ENCODE peak calls at places on chromosomes 16 and 17, in six cellular contexts. M, J, V, H, K and C are unnamed samples.

GRCh38 chr16:10981697-10982216 is 37.4 kb downstream of the CLEC16A start:
- DNase-seq in M (no peak), J (peak; percentile 84), V (no peak), H (peak; percentile 70), K (peak; percentile 27), C (no peak)

GRCh38 chr17:888998-889401 is 90.6 kb downstream of the NXN start:
- DNase-seq in M (no peak), J (no peak), V (no peak), H (no peak), K (no peak), C (no peak)

GRCh38 chr17:55454906-55455474 is 33.4 kb upstream of the MMD start:
- DNase-seq in M (no peak), J (peak; percentile 78), V (no peak), H (no peak), K (no peak), C (no peak)

GRCh38 chr16:66549284-66550131 is at the start of gene TK2:
- DNase-seq in M (no peak), J (peak; percentile 74), V (peak; percentile 76), H (peak; percentile 74), K (peak; percentile 38), C (no peak)

GRCh38 chr17:9272506-9272905 is 251.2 kb downstream of the NTN1 start:
- DNase-seq in M (no peak), J (no peak), V (no peak), H (no peak), K (no peak), C (no peak)

GRCh38 chr16:2450535-2450934 is 9.4 kb upstream of the TEDC2 start:
- DNase-seq in M (no peak), J (no peak), V (no peak), H (no peak), K (no peak), C (no peak)

GRCh38 chr16:10871157-10871991 is 5.6 kb upstream of the CIITA start:
- DNase-seq in M (peak; percentile 41), J (peak; percentile 85), V (no peak), H (no peak), K (no peak), C (no peak)

GRCh38 chr16:74749291-74750055 is 25.1 kb downstream of the FA2H start:
- DNase-seq in M (no peak), J (peak; percentile 45), V (no peak), H (peak; percentile 57), K (no peak), C (no peak)

GRCh38 chr16:31214705-31215286 is 877 bp downstream of the TRIM72 start:
- DNase-seq in M (no peak), J (no peak), V (peak; percentile 47), H (peak; percentile 45), K (no peak), C (no peak)

GRCh38 chr16:65572156-65572555 is 450.3 kb upstream of the CDH11 start:
- DNase-seq in M (no peak), J (peak; percentile 82), V (no peak), H (no peak), K (no peak), C (no peak)

GRCh38 chr16:83271123-83271522 is 536.7 kb upstream of the HSBP1 start:
- DNase-seq in M (no peak), J (no peak), V (no peak), H (no peak), K (no peak), C (no peak)

GRCh38 chr17:8482546-8482945 is 46.9 kb downstream of the NDEL1 start:
- DNase-seq in M (no peak), J (no peak), V (no peak), H (no peak), K (no peak), C (no peak)

GRCh38 chr17:32471652-32472051 is 15.1 kb upstream of the CDK5R1 start:
- DNase-seq in M (no peak), J (no peak), V (no peak), H (no peak), K (no peak), C (no peak)

GRCh38 chr17:2094891-2095535 is 40.1 kb downstream of the HIC1 start:
- DNase-seq in M (no peak), J (peak; percentile 69), V (peak; percentile 57), H (peak; percentile 50), K (no peak), C (no peak)

GRCh38 chr17:48634446-48635208 is 8.5 kb upstream of the HOXB9 start:
- DNase-seq in M (no peak), J (no peak), V (no peak), H (no peak), K (no peak), C (no peak)

GRCh38 chr17:17089796-17090641 is 47.8 kb downstream of the MPRIP start:
- DNase-seq in M (no peak), J (no peak), V (no peak), H (no peak), K (no peak), C (peak; percentile 10)

GRCh38 chr16:18829221-18829620 is 27.9 kb upstream of the ARL6IP1 start:
- DNase-seq in M (no peak), J (peak; percentile 44), V (no peak), H (no peak), K (no peak), C (no peak)
- TF ChIP-seq CTCF in M (no peak), J (no peak), V (no peak), H (no peak), K (no peak), C (no peak)

DNA sequence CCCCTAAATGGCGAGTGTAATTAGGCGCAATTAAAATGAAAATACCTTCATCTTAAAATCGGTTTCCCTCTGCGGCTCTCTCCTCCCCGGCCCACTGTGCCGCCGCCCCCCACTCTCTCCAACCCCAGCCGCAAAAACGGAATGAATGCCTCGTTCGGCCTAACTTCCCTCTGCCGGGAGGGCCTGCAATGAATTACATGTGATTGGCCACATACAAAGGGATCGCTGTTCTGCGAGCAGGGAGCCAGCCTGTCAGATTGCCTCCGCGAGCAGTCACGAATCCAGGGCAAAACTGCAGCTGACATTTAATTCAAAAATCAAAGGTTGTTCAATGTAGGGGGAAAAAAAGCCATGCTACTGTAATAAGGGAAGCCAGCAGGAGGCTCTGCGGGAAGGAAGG is 85.0 kb downstream of the TBC1D16 start:
- DNase-seq in M (no peak), J (no peak), V (no peak), H (peak; percentile 72), K (no peak), C (no peak)
- TF ChIP-seq CTCF in M (no peak), J (no peak), V (no peak), H (no peak), K (no peak), C (no peak)

GRCh38 chr16:15776572-15776971 is 80.3 kb downstream of the MYH11 start:
- DNase-seq in M (no peak), J (no peak), V (no peak), H (no peak), K (no peak), C (no peak)

GRCh38 chr16:15778204-15778743 is 78.6 kb downstream of the MYH11 start:
- DNase-seq in M (no peak), J (no peak), V (no peak), H (no peak), K (no peak), C (no peak)

GRCh38 chr16:15775663-15776304 is 81.0 kb downstream of the MYH11 start:
- DNase-seq in M (no peak), J (peak; percentile 8), V (no peak), H (no peak), K (no peak), C (no peak)

GRCh38 chr16:15778999-15779614 is 77.7 kb downstream of the MYH11 start:
- DNase-seq in M (no peak), J (no peak), V (no peak), H (no peak), K (no peak), C (no peak)

DNA sequence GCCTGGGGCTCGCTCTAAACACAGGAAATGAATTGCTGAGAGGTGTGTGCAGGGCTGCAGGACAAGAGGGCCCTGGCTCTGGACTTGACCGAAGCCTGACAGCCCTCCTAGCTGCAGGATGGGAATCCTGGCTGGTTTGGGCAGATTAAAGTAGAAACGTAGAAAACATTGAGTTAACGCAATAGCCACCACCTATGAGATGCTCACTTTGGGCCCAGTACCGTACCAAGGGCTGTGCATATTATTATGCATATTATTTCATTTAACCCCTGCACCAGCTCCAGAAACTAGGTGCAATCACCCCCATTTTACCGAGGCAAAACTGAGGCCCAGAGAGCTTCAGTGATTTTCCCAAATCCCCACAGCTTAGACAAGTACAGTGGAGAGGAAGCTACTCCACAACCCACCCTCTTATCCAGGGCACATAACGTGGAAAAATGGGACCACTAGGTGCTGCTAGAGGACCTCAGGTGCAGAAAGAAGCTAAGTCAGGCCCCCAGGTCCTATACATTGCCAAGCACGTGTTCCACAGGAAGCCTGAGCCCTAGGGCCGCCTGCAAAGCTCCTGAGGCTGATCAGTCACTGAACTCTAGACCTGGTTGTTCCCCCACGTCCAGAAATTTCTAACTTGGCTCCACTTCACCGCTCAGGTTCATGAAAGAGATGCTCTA is 79.2 kb downstream of the MYH11 start:
- DNase-seq in M (no peak), J (peak; percentile 45), V (no peak), H (peak; percentile 73), K (no peak), C (no peak)
- TF ChIP-seq CTCF in M (no peak), J (peak; percentile 36), V (no peak), H (peak; percentile 81), K (no peak), C (no peak)

DNA sequence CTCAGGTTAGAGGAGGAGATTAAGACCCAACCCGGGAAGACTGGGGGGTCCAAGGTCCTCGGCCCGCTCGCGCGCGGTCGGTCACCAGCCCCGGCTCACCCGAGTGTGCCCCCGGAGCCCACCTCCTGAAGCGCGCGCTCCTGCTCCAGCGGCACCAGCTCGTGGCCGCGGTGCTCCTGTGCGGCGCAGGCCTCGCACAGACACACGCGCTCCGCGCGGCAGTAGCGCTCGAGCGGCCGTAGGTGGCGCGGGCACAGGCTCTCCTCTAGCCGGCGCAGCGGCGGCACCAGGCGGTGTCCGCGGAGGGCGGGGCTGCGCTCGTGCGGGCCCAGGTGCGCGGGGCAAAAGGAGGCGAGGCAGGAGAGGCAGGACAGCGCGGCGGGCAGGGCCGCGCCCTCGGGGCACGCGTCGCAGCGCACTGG is 618 bp downstream of the TRIM47 start:
- DNase-seq in M (no peak), J (peak; percentile 85), V (peak; percentile 78), H (peak; percentile 85), K (peak; percentile 68), C (no peak)
- TF ChIP-seq CTCF in M (peak; percentile 51), J (peak; percentile 29), V (peak; percentile 39), H (peak; percentile 66), K (peak; percentile 70), C (peak; percentile 36)